ENCODE peak calls at places on chromosomes 12 and 14, in six cellular contexts. M is esophagus squamous epithelium; L is cardiac muscle cell; H is CD8-positive, alpha-beta T cell; A is astrocyte; Q is endothelial cell of umbilical vein. J is an unnamed sample. For H3K4me1, the result is how much of the 10 kb centered on the place peaks cover.

GRCh38 chr14:23435540-23436326 is at the start of gene MYH7:
- DNase-seq in M (no peak), L (no peak), H (no peak), A (no peak), Q (no peak), J (peak)

GRCh38 chr14:32648434-32648833 is 290.2 kb upstream of the NPAS3 start:
- DNase-seq in M (no peak), L (peak), H (no peak), A (peak), Q (no peak), J (no peak)

GRCh38 chr12:53069621-53070410 is 9.4 kb downstream of the SPRYD3 start:
- DNase-seq in M (no peak), L (no peak), H (no peak), A (no peak), Q (no peak), J (no peak)

GRCh38 chr14:44612002-44612401 is 104.9 kb upstream of the FSCB start:
- DNase-seq in M (no peak), L (no peak), H (no peak), A (no peak), Q (no peak), J (no peak)

GRCh38 chr12:117367006-117367638 is 5.7 kb upstream of the NOS1 start:
- DNase-seq in M (no peak), L (peak), H (peak), A (peak), Q (peak), J (no peak)

GRCh38 chr14:21940887-21941855 is 267.6 kb upstream of the OR4E1 start:
- DNase-seq in M (no peak), L (peak), H (peak), A (no peak), Q (peak), J (no peak)

GRCh38 chr12:82740129-82741000 is 53.7 kb downstream of the TMTC2 start:
- DNase-seq in M (no peak), L (peak), H (no peak), A (peak), Q (no peak), J (no peak)

GRCh38 chr12:2064078-2064507 is 11.3 kb downstream of the CACNA1C start:
- DNase-seq in M (no peak), L (peak), H (peak), A (peak), Q (no peak), J (no peak)

GRCh38 chr12:46522141-46522540 is 149.6 kb upstream of the SLC38A2 start:
- DNase-seq in M (no peak), L (no peak), H (no peak), A (no peak), Q (no peak), J (no peak)

GRCh38 chr14:53411110-53411509 is 258.0 kb upstream of the DDHD1 start:
- DNase-seq in M (no peak), L (peak), H (no peak), A (peak), Q (no peak), J (no peak)

GRCh38 chr12:109731806-109732205 is 18.2 kb downstream of the FAM222A start:
- DNase-seq in M (no peak), L (no peak), H (no peak), A (no peak), Q (no peak), J (no peak)

GRCh38 chr12:124740691-124741137 is 123.0 kb downstream of the SCARB1 start:
- DNase-seq in M (no peak), L (peak), H (no peak), A (peak), Q (peak), J (no peak)

GRCh38 chr12:49068879-49069506 is 786 bp downstream of the RHEBL1 start:
- DNase-seq in M (no peak), L (no peak), H (no peak), A (no peak), Q (no peak), J (no peak)

GRCh38 chr14:55701638-55702037 is 121.6 kb downstream of the KTN1 start:
- DNase-seq in M (no peak), L (no peak), H (no peak), A (peak), Q (no peak), J (no peak)

GRCh38 chr12:132813443-132813842 is 15.2 kb downstream of the GOLGA3 start:
- DNase-seq in M (no peak), L (no peak), H (no peak), A (no peak), Q (no peak), J (no peak)

GRCh38 chr14:95523818-95524448 is 7.5 kb upstream of the SYNE3 start:
- DNase-seq in M (no peak), L (peak), H (no peak), A (no peak), Q (peak), J (no peak)

GRCh38 chr14:44112774-44113460 is 394.2 kb downstream of the FSCB start:
- DNase-seq in M (no peak), L (peak), H (no peak), A (no peak), Q (no peak), J (no peak)

GRCh38 chr12:90940872-90941499 is 14.0 kb downstream of the CCER1 start:
- DNase-seq in M (no peak), L (peak), H (no peak), A (peak), Q (peak), J (no peak)

GRCh38 chr14:28626780-28627179 is 139.8 kb upstream of the FOXG1 start:
- DNase-seq in M (no peak), L (no peak), H (no peak), A (no peak), Q (no peak), J (no peak)

GRCh38 chr14:59116984-59117415 is 71.5 kb upstream of the DAAM1 start:
- DNase-seq in M (no peak), L (no peak), H (no peak), A (peak), Q (no peak), J (no peak)

GRCh38 chr12:82299617-82300016 is 58.6 kb downstream of the CCDC59 start:
- DNase-seq in M (no peak), L (peak), H (no peak), A (peak), Q (no peak), J (no peak)

GRCh38 chr12:24943947-24944597 is 4.8 kb downstream of the BCAT1 start:
- DNase-seq in M (no peak), L (no peak), H (no peak), A (peak), Q (peak), J (no peak)

GRCh38 chr12:75790219-75790618 is 241.4 kb downstream of the PHLDA1 start:
- DNase-seq in M (no peak), L (no peak), H (no peak), A (no peak), Q (no peak), J (no peak)

GRCh38 chr12:75798527-75798926 is 233.0 kb downstream of the PHLDA1 start:
- DNase-seq in M (no peak), L (no peak), H (no peak), A (no peak), Q (no peak), J (no peak)

GRCh38 chr12:75792687-75793086 is 238.9 kb downstream of the PHLDA1 start:
- DNase-seq in M (no peak), L (no peak), H (no peak), A (peak), Q (no peak), J (no peak)

DNA sequence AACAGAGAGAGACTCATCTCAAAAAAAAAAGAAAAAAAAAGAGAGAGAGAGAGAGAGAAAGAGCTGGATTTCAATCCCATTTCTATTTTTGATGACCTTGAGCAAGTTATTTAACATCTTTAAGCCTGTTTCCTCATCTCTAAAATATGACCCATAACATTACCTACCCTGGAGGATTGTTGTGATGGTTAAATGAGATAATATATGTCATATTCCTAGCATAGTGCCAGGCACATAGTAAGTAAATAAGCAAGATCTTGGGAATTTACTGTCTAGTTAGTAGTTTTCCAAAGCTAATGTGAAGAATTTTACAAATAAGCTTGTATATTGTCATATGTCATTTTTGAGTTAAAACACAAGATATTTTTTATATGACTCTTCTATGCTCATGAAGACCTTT is 236.5 kb downstream of the PHLDA1 start:
- DNase-seq in M (no peak), L (no peak), H (no peak), A (no peak), Q (no peak), J (no peak)
- H3K4me1 ChIP-seq in M (under half), L (under half), H (under half), A (under half), Q (under half), J (under half)

DNA sequence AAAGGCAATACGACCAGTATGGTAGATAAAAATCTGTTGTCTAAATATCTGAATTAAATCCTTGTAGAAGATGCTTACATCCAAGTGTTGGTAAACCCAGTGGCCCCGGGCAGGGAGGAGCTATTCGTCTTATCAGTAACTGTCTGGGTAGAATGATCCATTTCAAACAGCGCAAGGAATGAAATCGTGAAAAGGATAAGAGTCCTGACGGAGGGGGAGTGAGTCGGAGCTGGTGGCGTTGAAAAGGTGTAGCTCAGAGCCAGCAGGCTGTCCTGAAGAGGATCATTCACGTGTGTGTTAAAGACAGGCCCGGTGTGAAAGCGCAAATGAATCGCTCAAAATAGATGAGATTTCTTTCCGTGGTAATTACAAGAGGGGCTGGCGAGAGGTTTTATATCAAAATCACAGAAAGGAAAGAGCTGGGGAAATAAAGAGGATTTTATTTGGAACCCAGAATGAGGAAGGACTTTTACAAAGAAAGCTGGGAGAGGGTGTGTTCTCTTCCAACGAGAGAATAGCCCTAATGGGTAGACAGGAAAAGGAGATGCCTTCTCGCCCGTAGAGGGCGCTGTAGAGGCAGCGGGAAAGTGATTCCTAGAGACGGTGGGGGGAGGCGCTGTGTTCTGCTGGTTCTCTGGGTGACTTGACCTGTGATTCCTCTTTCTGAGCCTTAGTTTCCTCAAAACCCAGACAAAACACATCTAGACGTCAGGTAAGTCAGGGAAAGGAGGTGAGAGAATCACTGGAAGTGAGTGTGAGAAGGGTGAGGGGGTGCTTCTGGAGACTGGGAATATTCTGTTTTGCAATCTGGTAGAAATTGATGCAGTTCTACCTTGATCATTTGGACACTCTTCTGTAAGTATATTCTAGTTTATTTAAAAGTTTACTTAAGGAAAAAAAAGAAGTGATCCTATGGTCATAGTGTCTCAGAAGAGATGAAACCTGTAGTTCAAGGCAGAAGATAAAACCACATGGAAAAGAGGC is 39.3 kb downstream of the SRRM4 start:
- DNase-seq in M (no peak), L (peak), H (no peak), A (no peak), Q (no peak), J (no peak)
- TF ChIP-seq CTCF in M (peak), L (no peak), H (no peak), A (no peak), Q (no peak), J (peak)

GRCh38 chr12:120536064-120536791 is 2.1 kb downstream of the RNF10 start:
- DNase-seq in M (no peak), L (no peak), H (peak), A (no peak), Q (peak), J (no peak)
- H3K4me1 ChIP-seq in M (half or more), L (half or more), H (under half), A (under half), Q (half or more), J (under half)

GRCh38 chr12:105428793-105429192 is 98.3 kb downstream of the C12orf75 start:
- DNase-seq in M (no peak), L (no peak), H (no peak), A (no peak), Q (no peak), J (no peak)

GRCh38 chr12:105425263-105426174 is 95.0 kb downstream of the C12orf75 start:
- DNase-seq in M (no peak), L (no peak), H (no peak), A (no peak), Q (no peak), J (no peak)

GRCh38 chr12:105431537-105431936 is 101.0 kb downstream of the C12orf75 start:
- DNase-seq in M (no peak), L (no peak), H (no peak), A (no peak), Q (no peak), J (no peak)

GRCh38 chr12:105426766-105427165 is 96.3 kb downstream of the C12orf75 start:
- DNase-seq in M (no peak), L (no peak), H (no peak), A (no peak), Q (no peak), J (no peak)

GRCh38 chr12:105427883-105428282 is 97.4 kb downstream of the C12orf75 start:
- DNase-seq in M (no peak), L (no peak), H (no peak), A (peak), Q (peak), J (no peak)
- TF ChIP-seq CTCF in M (no peak), L (peak), H (no peak), A (peak), Q (peak), J (no peak)

GRCh38 chr14:75319021-75319420 is 40.4 kb downstream of the FOS start:
- DNase-seq in M (no peak), L (no peak), H (no peak), A (no peak), Q (no peak), J (no peak)
- H3K4me1 ChIP-seq in M (under half), L (under half), H (under half), A (under half), Q (under half), J (under half)

GRCh38 chr12:100348657-100349454 is 8.0 kb upstream of the SLC17A8 start:
- DNase-seq in M (no peak), L (peak), H (no peak), A (peak), Q (peak), J (no peak)
- TF ChIP-seq CTCF in M (no peak), L (peak), H (no peak), A (peak), Q (no peak), J (peak)

GRCh38 chr14:61080591-61081010 is 99.6 kb downstream of the SLC38A6 start:
- DNase-seq in M (no peak), L (no peak), H (no peak), A (peak), Q (no peak), J (no peak)
- H3K4me1 ChIP-seq in M (under half), L (under half), H (under half), A (under half), Q (under half), J (under half)

DNA sequence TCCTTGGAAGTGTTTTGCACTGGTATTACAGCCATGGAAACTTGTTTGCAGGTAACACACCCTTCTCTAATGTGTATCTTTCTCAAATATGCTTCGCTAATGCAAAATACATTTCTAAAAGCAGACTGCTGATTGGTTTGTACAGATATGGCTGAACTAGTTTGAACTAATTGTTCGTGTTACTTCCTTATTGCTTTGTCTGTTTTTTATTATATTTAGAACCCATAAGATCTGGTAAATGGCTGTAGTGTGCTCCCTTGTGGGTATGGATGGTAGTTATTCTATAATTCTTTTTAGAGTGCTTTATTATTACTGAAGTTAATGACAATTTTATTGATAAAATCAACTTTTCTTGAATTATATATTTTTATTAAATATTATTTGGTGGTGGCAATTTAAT is 53.0 kb downstream of the ATF7IP start:
- DNase-seq in M (no peak), L (peak), H (no peak), A (peak), Q (peak), J (no peak)
- TF ChIP-seq CTCF in M (peak), L (peak), H (peak), A (peak), Q (peak), J (peak)

DNA sequence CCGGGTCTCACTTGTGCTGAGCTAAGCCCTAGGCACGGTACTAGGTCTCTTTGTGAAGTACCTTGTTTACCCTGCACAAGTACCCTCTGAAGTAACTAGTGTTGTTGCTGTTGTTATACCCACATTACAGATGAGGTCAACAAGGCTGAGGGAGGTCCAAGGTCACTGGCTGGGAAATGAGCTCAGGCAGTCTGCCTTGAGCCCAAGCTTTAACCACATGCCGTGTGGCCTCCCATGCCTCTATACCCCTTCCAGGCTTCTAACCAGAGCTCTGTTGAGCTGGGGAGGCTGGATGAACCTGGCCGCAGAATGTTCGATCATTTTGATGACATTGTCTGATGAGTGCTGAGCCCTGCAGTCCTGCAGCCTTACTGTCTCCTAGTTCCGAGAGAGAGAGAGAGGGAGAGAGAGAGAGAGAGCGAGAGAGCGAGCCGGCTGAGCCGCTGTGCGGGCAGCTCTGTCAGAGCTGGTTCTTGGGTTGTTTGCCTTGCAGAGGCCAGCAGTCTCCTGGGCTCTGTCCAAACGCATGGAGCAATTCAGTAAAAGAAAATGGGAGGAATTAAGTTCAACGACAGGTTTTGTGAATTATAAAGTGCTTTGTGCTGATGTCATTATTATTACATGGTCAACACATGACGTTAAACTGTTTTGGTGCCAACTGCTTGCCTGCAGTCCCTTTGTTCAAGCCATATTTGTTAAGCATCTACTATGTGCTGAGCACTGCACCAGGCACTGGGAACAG is 13.1 kb downstream of the JDP2 start:
- DNase-seq in M (no peak), L (peak), H (no peak), A (peak), Q (no peak), J (no peak)
- H3K4me1 ChIP-seq in M (under half), L (under half), H (under half), A (under half), Q (under half), J (under half)